ENCODE peak calls at places on chromosomes 13 and 19, in four cellular contexts. One of them, this sample, is unnamed.

GRCh38 chr13:100887729-100888151 is 213.1 kb upstream of the TMTC4 start:
- DNase-seq in thoracic aorta: no peak
- DNase-seq in A549: peak; percentile 24
- DNase-seq in Peyer's patch: no peak
- DNase-seq in this sample: no peak

GRCh38 chr13:34156841-34157365 is 339.0 kb downstream of the RFC3 start:
- DNase-seq in Peyer's patch: peak; percentile 76
- DNase-seq in A549: peak; percentile 95
- DNase-seq in thoracic aorta: peak; percentile 66
- DNase-seq in this sample: no peak

GRCh38 chr13:40456979-40457553 is 209.4 kb downstream of the FOXO1 start:
- DNase-seq in Peyer's patch: peak; percentile 24
- DNase-seq in thoracic aorta: no peak
- DNase-seq in A549: no peak
- DNase-seq in this sample: no peak

GRCh38 chr13:88919970-88920628 is 1248.9 kb downstream of the SLITRK5 start:
- DNase-seq in thoracic aorta: no peak
- DNase-seq in A549: no peak
- DNase-seq in Peyer's patch: no peak
- DNase-seq in this sample: no peak

GRCh38 chr13:50691682-50692263 is 151.7 kb downstream of the DLEU7 start:
- DNase-seq in thoracic aorta: no peak
- DNase-seq in Peyer's patch: no peak
- DNase-seq in A549: no peak
- DNase-seq in this sample: no peak

GRCh38 chr19:35122687-35123551 is 7.3 kb downstream of the FXYD3 start:
- DNase-seq in thoracic aorta: no peak
- DNase-seq in Peyer's patch: no peak
- DNase-seq in A549: no peak
- DNase-seq in this sample: no peak

GRCh38 chr19:29675120-29675649 is 9.9 kb downstream of the PLEKHF1 start:
- DNase-seq in A549: no peak
- DNase-seq in Peyer's patch: peak; percentile 34
- DNase-seq in thoracic aorta: no peak
- DNase-seq in this sample: no peak

GRCh38 chr13:99087954-99088491 is 110.2 kb upstream of the DOCK9 start:
- DNase-seq in A549: no peak
- DNase-seq in thoracic aorta: no peak
- DNase-seq in Peyer's patch: no peak
- DNase-seq in this sample: no peak

GRCh38 chr13:29591310-29591709 is 4.2 kb downstream of the SLC7A1 start:
- DNase-seq in Peyer's patch: no peak
- DNase-seq in A549: no peak
- DNase-seq in thoracic aorta: no peak
- DNase-seq in this sample: no peak

GRCh38 chr19:44602071-44602470 is 11.3 kb upstream of the IGSF23 start:
- DNase-seq in Peyer's patch: peak; percentile 83
- DNase-seq in thoracic aorta: no peak
- DNase-seq in A549: no peak
- DNase-seq in this sample: no peak

GRCh38 chr13:71797487-71797886 is 69.5 kb downstream of the DACH1 start:
- DNase-seq in A549: no peak
- DNase-seq in Peyer's patch: no peak
- DNase-seq in thoracic aorta: no peak
- DNase-seq in this sample: no peak

GRCh38 chr13:39773833-39774232 is 118.4 kb downstream of the COG6 start:
- DNase-seq in A549: no peak
- DNase-seq in thoracic aorta: no peak
- DNase-seq in Peyer's patch: no peak
- DNase-seq in this sample: no peak

GRCh38 chr13:25421602-25422001 is 49.8 kb downstream of the ATP8A2 start:
- DNase-seq in A549: no peak
- DNase-seq in thoracic aorta: no peak
- DNase-seq in Peyer's patch: no peak
- DNase-seq in this sample: no peak

GRCh38 chr13:90365130-90365529 is 982.4 kb upstream of the MIR17HG start:
- DNase-seq in A549: no peak
- DNase-seq in thoracic aorta: no peak
- DNase-seq in Peyer's patch: no peak
- DNase-seq in this sample: no peak

GRCh38 chr13:88601949-88602348 is 930.8 kb downstream of the SLITRK5 start:
- DNase-seq in thoracic aorta: no peak
- DNase-seq in A549: no peak
- DNase-seq in Peyer's patch: no peak
- DNase-seq in this sample: no peak

GRCh38 chr19:3555653-3556422 is 1.5 kb downstream of the MFSD12 start:
- DNase-seq in thoracic aorta: no peak
- DNase-seq in Peyer's patch: no peak
- DNase-seq in A549: no peak
- DNase-seq in this sample: no peak
- H3K4me1 ChIP-seq in thoracic aorta: peaks cover 16% of the 10 kb centered on the region
- H3K4me1 ChIP-seq in Peyer's patch: peaks cover 19% of the 10 kb centered on the region
- H3K4me1 ChIP-seq in A549: peaks cover 22% of the 10 kb centered on the region
- H3K4me1 ChIP-seq in this sample: peaks cover 20% of the 10 kb centered on the region

GRCh38 chr19:17830567-17831418 is 9.5 kb upstream of the INSL3 start:
- DNase-seq in thoracic aorta: no peak
- DNase-seq in Peyer's patch: peak; percentile 78
- DNase-seq in A549: peak; percentile 91
- DNase-seq in this sample: no peak
- TF ChIP-seq CTCF in thoracic aorta: no peak
- TF ChIP-seq CTCF in Peyer's patch: no peak
- TF ChIP-seq CTCF in A549: no peak
- TF ChIP-seq CTCF in this sample: no peak

DNA sequence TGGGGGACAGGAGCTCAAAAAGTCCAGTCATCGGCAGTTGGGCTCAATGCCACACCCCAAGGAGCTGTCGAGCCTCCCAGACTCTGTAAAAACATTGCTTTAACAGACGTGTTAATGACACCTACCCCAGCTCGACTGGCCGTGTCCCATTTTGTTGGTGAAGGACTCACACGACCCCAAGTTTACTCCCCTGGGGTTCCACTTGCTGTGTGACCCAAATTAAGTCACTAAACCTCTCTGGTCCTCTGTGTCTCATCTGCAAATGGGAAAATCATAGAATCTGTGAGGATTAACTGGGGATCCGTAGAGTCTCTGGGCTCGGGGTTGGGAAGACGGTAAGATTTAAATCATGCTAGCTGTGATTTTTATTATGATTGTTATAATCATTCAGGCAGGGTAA is 7.1 kb downstream of the GNA15 start:
- DNase-seq in A549: no peak
- DNase-seq in Peyer's patch: no peak
- DNase-seq in thoracic aorta: no peak
- DNase-seq in this sample: no peak
- H3K4me1 ChIP-seq in A549: peaks cover 17% of the 10 kb centered on the region
- H3K4me1 ChIP-seq in Peyer's patch: no peaks in the 10 kb centered on the region
- H3K4me1 ChIP-seq in thoracic aorta: peaks cover 3% of the 10 kb centered on the region
- H3K4me1 ChIP-seq in this sample: no peaks in the 10 kb centered on the region

DNA sequence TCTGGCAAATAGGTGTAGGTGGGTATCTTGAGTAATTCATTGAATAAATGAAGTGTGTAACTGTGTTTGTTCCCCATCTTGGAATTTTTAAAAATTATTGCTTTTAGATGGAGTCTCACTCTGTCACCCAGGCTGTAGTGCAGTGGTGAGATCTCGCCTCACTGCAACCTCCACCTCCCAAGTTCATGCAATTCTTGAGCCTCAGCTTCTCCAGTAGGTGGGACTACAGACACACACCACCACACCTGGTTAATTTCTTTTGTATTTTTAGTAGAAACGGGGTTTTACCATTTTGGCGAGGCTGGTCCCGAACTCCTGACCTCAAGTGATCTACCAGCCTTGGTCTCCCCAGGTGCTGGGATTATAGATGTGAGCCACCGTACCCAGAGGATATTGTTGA is 7.9 kb upstream of the CYP2A6 start:
- DNase-seq in A549: no peak
- DNase-seq in Peyer's patch: no peak
- DNase-seq in thoracic aorta: no peak
- DNase-seq in this sample: no peak
- TF ChIP-seq CTCF in A549: no peak
- TF ChIP-seq CTCF in Peyer's patch: no peak
- TF ChIP-seq CTCF in thoracic aorta: no peak
- TF ChIP-seq CTCF in this sample: no peak

DNA sequence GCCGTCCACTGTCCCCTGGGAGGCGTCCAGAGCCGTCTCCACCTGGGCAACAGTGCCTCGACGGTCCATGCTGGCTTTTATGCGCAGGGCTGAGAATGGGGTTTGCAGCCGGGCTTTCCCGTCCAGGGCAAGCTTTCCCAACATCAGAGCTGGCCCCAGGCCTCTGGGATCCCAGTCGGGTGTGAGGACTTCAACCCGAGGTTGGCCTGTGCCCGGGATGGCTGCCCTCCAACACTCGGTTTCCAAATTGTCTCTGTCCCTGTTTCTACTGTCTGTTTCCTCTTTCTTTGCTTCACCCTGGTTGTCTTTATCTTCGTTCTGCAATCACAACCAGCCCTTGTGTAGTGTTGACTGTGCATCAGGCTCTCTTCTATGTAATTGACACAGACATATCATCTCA is at the start of gene IFNL4:
- DNase-seq in A549: no peak
- DNase-seq in thoracic aorta: no peak
- DNase-seq in Peyer's patch: no peak
- DNase-seq in this sample: no peak
- H3K4me1 ChIP-seq in A549: no peaks in the 10 kb centered on the region
- H3K4me1 ChIP-seq in thoracic aorta: no peaks in the 10 kb centered on the region
- H3K4me1 ChIP-seq in Peyer's patch: no peaks in the 10 kb centered on the region
- H3K4me1 ChIP-seq in this sample: no peaks in the 10 kb centered on the region

GRCh38 chr13:109393045-109393444 is 393.3 kb downstream of the IRS2 start:
- DNase-seq in A549: no peak
- DNase-seq in thoracic aorta: no peak
- DNase-seq in Peyer's patch: no peak
- DNase-seq in this sample: no peak
- TF ChIP-seq CTCF in A549: no peak
- TF ChIP-seq CTCF in thoracic aorta: no peak
- TF ChIP-seq CTCF in Peyer's patch: no peak
- TF ChIP-seq CTCF in this sample: no peak

DNA sequence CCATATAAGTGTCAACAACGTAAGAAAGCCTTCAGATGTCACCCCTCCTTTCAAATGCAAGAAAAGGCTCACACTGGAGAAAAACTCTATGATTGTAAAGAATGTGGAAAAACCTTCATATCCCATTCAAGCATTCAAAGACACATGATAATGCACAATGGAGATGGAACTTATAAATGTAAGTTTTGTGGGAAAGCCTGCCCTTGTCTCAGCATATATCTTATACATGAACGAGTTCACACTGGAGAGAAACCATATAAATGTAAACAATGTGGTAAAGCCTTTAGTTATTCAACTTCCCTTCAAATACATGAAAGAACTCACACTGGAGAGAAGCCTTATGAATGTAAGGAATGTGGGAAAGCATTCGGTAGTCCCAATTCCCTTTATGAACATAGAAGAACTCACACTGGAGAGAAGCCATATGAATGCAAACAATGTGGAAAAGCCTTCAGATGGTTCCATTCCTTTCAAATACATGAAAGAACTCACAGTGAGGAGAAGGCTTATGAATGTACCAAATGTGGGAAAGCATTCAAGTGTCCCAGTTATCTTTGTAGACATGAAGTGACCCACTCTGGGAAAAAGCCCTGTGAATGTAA is 11.1 kb downstream of the ZNF844 start:
- DNase-seq in thoracic aorta: no peak
- DNase-seq in Peyer's patch: no peak
- DNase-seq in A549: no peak
- DNase-seq in this sample: no peak
- H3K4me1 ChIP-seq in thoracic aorta: no peaks in the 10 kb centered on the region
- H3K4me1 ChIP-seq in Peyer's patch: no peaks in the 10 kb centered on the region
- H3K4me1 ChIP-seq in A549: no peaks in the 10 kb centered on the region
- H3K4me1 ChIP-seq in this sample: no peaks in the 10 kb centered on the region

GRCh38 chr19:4624733-4625362 is 14.5 kb upstream of the TNFAIP8L1 start:
- DNase-seq in Peyer's patch: no peak
- DNase-seq in A549: peak; percentile 79
- DNase-seq in thoracic aorta: no peak
- DNase-seq in this sample: no peak
- TF ChIP-seq CTCF in Peyer's patch: no peak
- TF ChIP-seq CTCF in A549: peak; percentile 33
- TF ChIP-seq CTCF in thoracic aorta: no peak
- TF ChIP-seq CTCF in this sample: no peak

GRCh38 chr19:47097396-47098217 is 16.0 kb downstream of the ZC3H4 start:
- DNase-seq in A549: no peak
- DNase-seq in Peyer's patch: no peak
- DNase-seq in thoracic aorta: peak; percentile 36
- DNase-seq in this sample: peak; percentile 79
- H3K4me1 ChIP-seq in A549: peaks cover 26% of the 10 kb centered on the region
- H3K4me1 ChIP-seq in Peyer's patch: peaks cover 23% of the 10 kb centered on the region
- H3K4me1 ChIP-seq in thoracic aorta: peaks cover 14% of the 10 kb centered on the region
- H3K4me1 ChIP-seq in this sample: peaks cover 78% of the 10 kb centered on the region

GRCh38 chr19:16969127-16969526 is 57.5 kb downstream of the CPAMD8 start:
- DNase-seq in Peyer's patch: peak; percentile 26
- DNase-seq in A549: peak; percentile 23
- DNase-seq in thoracic aorta: no peak
- DNase-seq in this sample: no peak
- TF ChIP-seq CTCF in Peyer's patch: no peak
- TF ChIP-seq CTCF in A549: no peak
- TF ChIP-seq CTCF in thoracic aorta: no peak
- TF ChIP-seq CTCF in this sample: no peak